ENCODE peak calls at places on chromosome 21, in nine cellular contexts. Y is endodermal cell; J is fibroblast of lung; Z is right lobe of liver; G is ovary; E is colonic mucosa; P is PC-9; K is heart left ventricle; M is CD8-positive, alpha-beta T cell. N is an unnamed sample.

GRCh38 chr21:17462276-17462981 is 50.4 kb upstream of the CXADR start:
- DNase-seq in G (no peak), J (no peak), K (no peak), Z (peak; percentile 64), M (no peak), E (peak; percentile 82), P (no peak), Y (no peak), N (peak; percentile 91)

GRCh38 chr21:35511298-35512162 is 462.4 kb upstream of the RUNX1 start:
- DNase-seq in Z (no peak), K (no peak), M (no peak), G (no peak), Y (no peak), P (peak; percentile 29), J (peak; percentile 37), E (no peak), N (no peak)

GRCh38 chr21:36917487-36918158 is 48.8 kb downstream of the HLCS start:
- DNase-seq in E (no peak), P (peak; percentile 16), M (no peak), G (no peak), Z (peak; percentile 35), J (peak; percentile 76), Y (peak; percentile 81), K (no peak), N (peak; percentile 65)

GRCh38 chr21:34517491-34518245 is 5.7 kb upstream of the KCNE1 start:
- DNase-seq in Y (peak; percentile 70), M (no peak), K (no peak), J (no peak), G (no peak), P (no peak), Z (no peak), E (no peak), N (no peak)

GRCh38 chr21:34083357-34083756 is 10.0 kb downstream of the MRPS6 start:
- DNase-seq in P (no peak), J (no peak), G (no peak), M (no peak), Z (no peak), E (no peak), Y (no peak), K (no peak), N (no peak)

GRCh38 chr21:34799092-34799491 is 130.3 kb downstream of the CLIC6 start:
- DNase-seq in M (no peak), Y (no peak), E (no peak), G (no peak), J (no peak), K (no peak), Z (no peak), P (no peak), N (no peak)

GRCh38 chr21:42156690-42157605 is 62.0 kb upstream of the ABCG1 start:
- DNase-seq in E (no peak), K (no peak), P (no peak), Y (peak; percentile 39), G (peak; percentile 32), J (no peak), Z (no peak), M (no peak), N (no peak)

GRCh38 chr21:42340187-42340586 is 10.6 kb downstream of the TFF2 start:
- DNase-seq in E (peak; percentile 15), G (no peak), K (no peak), M (no peak), Y (peak; percentile 24), P (no peak), J (no peak), Z (no peak), N (no peak)

DNA sequence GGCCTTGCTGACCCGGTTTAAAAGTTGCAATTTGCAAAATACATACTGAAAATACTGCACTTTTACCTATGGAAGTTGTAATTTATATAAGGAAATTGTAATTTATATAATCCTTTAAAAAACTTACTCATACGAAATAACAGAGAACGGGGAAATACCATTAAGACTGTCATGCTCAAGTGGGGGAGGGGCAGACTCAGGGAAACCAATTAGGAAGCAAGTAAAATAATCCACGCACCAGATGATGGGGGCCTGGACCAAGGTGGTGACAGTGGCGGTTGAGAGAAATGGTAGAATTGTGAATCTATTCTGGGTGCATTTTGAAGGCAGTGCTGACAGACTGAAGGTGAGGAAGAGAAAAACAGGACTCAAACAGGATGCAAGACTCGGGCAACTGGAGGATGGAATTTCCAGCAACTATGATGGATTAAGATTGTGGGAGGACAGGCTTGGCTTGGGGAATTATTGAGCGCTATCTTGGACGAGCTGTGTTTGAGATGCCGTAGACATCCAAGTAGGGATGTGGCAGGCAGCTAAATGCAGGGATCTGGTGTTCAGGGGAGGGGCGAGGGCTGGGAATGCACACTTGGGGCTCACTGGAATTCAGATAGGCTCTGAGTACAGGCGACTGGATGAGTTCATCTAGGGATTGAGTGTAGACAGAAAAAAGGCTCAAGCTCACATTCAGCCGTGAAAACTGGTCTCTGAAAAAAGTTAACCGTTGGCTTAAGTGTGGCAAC is 1.0 kb downstream of the LCA5L start:
- DNase-seq in E (no peak), Z (no peak), G (no peak), M (no peak), P (no peak), J (peak; percentile 22), K (no peak), Y (peak; percentile 57), N (no peak)
- H3K4me1 ChIP-seq in E (no peaks in the 10 kb centered on the region), Z (no peaks in the 10 kb centered on the region), G (peaks cover 4% of the 10 kb centered on the region), M (peaks cover 5% of the 10 kb centered on the region), P (peaks cover 6% of the 10 kb centered on the region), J (peaks cover 3% of the 10 kb centered on the region), K (no peaks in the 10 kb centered on the region), Y (no peaks in the 10 kb centered on the region), N (peaks cover 7% of the 10 kb centered on the region)

DNA sequence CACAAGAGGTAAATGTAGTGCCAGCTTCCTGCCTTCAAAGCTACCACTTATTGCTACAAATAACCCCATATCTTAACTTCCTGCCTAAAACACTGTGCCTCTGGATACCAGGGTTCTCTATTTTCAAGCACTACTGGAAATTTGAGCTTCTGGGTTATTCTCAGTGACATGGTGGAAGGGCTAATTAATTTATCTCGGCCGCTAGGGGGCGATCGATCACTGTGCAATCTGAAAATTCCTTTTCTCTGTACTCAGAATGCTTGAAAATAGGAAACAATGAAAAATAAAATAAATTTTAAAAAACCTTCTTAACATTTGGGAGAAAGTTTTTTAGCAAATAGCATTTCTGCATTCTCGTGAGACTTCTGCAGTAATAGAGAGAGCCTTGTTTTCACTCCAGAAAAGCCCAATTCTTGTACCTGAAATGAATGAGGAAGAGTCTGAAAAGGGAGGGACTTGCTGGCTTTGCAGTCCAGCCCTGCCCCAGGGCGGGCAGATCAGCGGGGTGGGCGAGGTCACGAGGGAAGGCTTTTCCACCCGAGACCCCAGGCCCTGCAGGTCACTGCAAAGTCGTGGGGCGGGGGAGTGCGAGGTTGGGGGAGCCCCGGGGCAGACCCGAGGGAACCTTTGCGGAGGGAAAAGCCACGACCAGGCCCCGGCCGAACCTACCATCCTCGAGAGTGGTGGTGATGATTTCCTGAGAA is 276.7 kb downstream of the PCP4 start:
- DNase-seq in M (peak; percentile 23), J (peak; percentile 37), P (peak; percentile 28), G (no peak), E (peak; percentile 43), K (no peak), Z (peak; percentile 33), Y (peak; percentile 83), N (peak; percentile 57)
- TF ChIP-seq CTCF in M (peak; percentile 33), J (peak; percentile 47), P (peak; percentile 83), G (peak; percentile 27), E (peak; percentile 76), K (peak; percentile 76), Z (peak; percentile 80), Y (peak; percentile 91), N (peak; percentile 77)

DNA sequence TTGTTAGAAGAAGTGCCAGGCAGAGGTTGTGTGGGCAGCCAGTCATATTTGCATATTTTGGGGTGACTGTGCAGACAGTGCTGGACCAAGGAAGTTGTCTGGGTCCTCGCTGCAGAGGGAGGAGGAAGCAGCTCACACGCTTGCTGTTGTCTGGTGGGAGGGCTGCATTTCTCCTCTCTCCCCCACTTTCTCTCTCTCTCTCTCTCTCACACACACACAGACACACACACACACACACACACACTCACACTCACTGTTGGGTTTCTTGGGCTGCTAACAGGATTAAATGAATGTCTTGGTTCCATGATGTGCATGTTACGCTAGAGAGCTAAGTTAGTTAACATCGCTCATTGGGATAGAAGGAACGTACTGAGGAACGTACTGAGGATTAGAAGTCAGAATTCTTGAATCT is 72.9 kb downstream of the AGPAT3 start:
- DNase-seq in J (no peak), P (no peak), Y (no peak), M (no peak), K (peak; percentile 9), Z (no peak), E (no peak), G (no peak), N (no peak)
- H3K4me3 ChIP-seq in J (no peak overlapping the region), P (no peak overlapping the region), Y (no peak overlapping the region), M (no peak overlapping the region), K (no peak overlapping the region), Z (no peak overlapping the region), E (no peak overlapping the region), G (no peak overlapping the region), N (no peak overlapping the region)

GRCh38 chr21:45545691-45546531 is 3.7 kb upstream of the SLC19A1 start:
- DNase-seq in P (no peak), J (no peak), G (no peak), Z (no peak), Y (peak; percentile 33), M (no peak), E (peak; percentile 15), K (no peak), N (no peak)

GRCh38 chr21:45547211-45547900 is 5.1 kb upstream of the SLC19A1 start:
- DNase-seq in E (no peak), J (no peak), P (no peak), K (no peak), Y (peak; percentile 23), G (no peak), M (no peak), Z (no peak), N (peak; percentile 41)

GRCh38 chr21:45544449-45545235 is 2.4 kb upstream of the SLC19A1 start:
- DNase-seq in G (no peak), Z (no peak), E (no peak), J (no peak), P (no peak), Y (peak; percentile 31), K (no peak), M (no peak), N (no peak)

GRCh38 chr21:45545236-45545570 is 3.0 kb upstream of the SLC19A1 start:
- DNase-seq in E (no peak), K (no peak), J (no peak), Y (no peak), Z (no peak), M (no peak), G (no peak), P (no peak), N (no peak)

DNA sequence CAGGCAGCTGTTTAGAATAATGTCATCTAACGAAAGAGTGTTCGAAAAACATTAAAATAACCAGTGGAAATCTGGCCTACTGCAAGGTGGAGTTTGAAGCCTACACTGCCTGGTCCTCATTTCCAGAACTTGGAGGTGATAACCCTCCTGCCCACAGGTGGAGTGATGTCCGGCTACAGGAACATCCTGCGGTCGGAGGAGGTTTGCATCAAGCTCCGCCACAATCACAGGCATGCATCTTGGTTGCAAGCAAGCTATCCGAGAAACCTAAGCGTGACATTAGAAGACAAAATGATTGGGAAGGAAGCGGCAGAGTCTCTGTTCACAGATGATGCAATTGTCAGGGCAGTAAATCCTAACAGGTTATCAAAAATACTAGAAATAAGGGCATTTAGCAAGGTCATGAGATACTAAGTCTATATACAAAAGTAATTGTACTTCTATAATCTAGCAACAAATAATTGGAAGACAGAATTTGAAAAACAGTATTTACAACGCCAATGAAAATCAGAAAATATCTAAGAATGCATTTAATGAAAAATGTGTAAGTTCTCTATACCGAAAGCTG is 4.5 kb upstream of the SLC19A1 start:
- DNase-seq in Z (no peak), G (no peak), P (no peak), J (no peak), E (peak; percentile 10), M (no peak), Y (peak; percentile 9), K (no peak), N (no peak)
- H3K4me1 ChIP-seq in Z (no peaks in the 10 kb centered on the region), G (peaks cover 6% of the 10 kb centered on the region), P (peaks cover 8% of the 10 kb centered on the region), J (no peaks in the 10 kb centered on the region), E (no peaks in the 10 kb centered on the region), M (peaks cover 28% of the 10 kb centered on the region), Y (peaks cover 9% of the 10 kb centered on the region), K (no peaks in the 10 kb centered on the region), N (peaks cover 36% of the 10 kb centered on the region)

N was measured in Caco-2.